ENCODE peak calls at places on chromosomes 1 and 21, in nine cellular contexts. F is Peyer's patch, S is psoas muscle, V is lung, L is brain microvascular endothelial cell, O is progenitor cell of endocrine pancreas, Z is AG09319, M is fibroblast of pulmonary artery, R is WTC11. T is an unnamed sample.

GRCh38 chr1:234768569-234769283 is 158.7 kb upstream of the IRF2BP2 start:
- DNase-seq in F (no peak), S (no peak), V (no peak), L (no peak), O (no peak), Z (no peak), M (no peak), R (no peak), T (no peak)

GRCh38 chr1:206663832-206664652 is 20.7 kb upstream of the MAPKAPK2 start:
- DNase-seq in F (peak), S (peak), V (peak), L (peak), O (peak), Z (peak), M (peak), R (peak), T (no peak)

GRCh38 chr1:235187316-235187715 is 26.3 kb upstream of the RBM34 start:
- DNase-seq in F (no peak), S (no peak), V (no peak), L (no peak), O (no peak), Z (no peak), M (no peak), R (no peak), T (no peak)

GRCh38 chr21:45584786-45585185 is 42.5 kb upstream of the SLC19A1 start:
- DNase-seq in F (no peak), S (no peak), V (no peak), L (no peak), O (no peak), Z (no peak), M (no peak), R (no peak), T (no peak)

GRCh38 chr1:12477936-12478611 is 139.9 kb downstream of the DHRS3 start:
- DNase-seq in F (peak), S (peak), V (peak), L (peak), O (no peak), Z (peak), M (peak), R (no peak), T (peak)

GRCh38 chr1:3777078-3777547 is 4.6 kb downstream of the SMIM1 start:
- DNase-seq in F (no peak), S (no peak), V (no peak), L (no peak), O (no peak), Z (no peak), M (no peak), R (no peak), T (no peak)

GRCh38 chr1:24410750-24411149 is 2.8 kb downstream of the STPG1 start:
- DNase-seq in F (no peak), S (no peak), V (peak), L (no peak), O (no peak), Z (no peak), M (no peak), R (no peak), T (no peak)

GRCh38 chr1:153842006-153842471 is 66.8 kb downstream of the SLC27A3 start:
- DNase-seq in F (no peak), S (no peak), V (no peak), L (peak), O (no peak), Z (no peak), M (no peak), R (no peak), T (no peak)

GRCh38 chr21:46116846-46117585 is 19.1 kb downstream of the COL6A2 start:
- DNase-seq in F (no peak), S (peak), V (no peak), L (no peak), O (peak), Z (no peak), M (no peak), R (peak), T (no peak)

GRCh38 chr1:178629549-178630154 is 95.4 kb upstream of the RALGPS2 start:
- DNase-seq in F (no peak), S (no peak), V (no peak), L (no peak), O (no peak), Z (no peak), M (no peak), R (no peak), T (no peak)

GRCh38 chr1:166920561-166921475 is 44.8 kb upstream of the TADA1 start:
- DNase-seq in F (no peak), S (no peak), V (no peak), L (no peak), O (peak), Z (no peak), M (peak), R (peak), T (no peak)

DNA sequence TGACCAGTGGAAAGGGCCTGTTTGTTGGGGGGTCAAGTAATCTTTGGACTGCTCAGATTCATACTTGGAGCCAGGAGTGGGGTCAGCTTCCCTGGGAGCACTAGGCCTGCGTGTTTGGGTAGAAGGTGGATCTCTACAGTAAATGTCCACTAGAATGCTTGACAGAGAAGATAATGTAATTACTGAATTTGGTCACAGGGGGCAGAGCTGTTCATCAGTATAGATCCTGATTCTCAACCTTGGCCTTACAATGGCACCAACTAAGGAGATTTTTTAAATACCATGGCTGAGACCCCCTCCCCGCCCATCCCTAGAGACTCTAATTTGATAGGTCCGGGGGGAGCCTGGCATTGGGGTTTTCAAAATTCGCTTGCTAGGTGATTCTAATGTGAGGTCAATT is 217.5 kb upstream of the PLXNA2 start:
- DNase-seq in F (no peak), S (no peak), V (no peak), L (no peak), O (no peak), Z (no peak), M (no peak), R (no peak), T (no peak)
- TF ChIP-seq CTCF in F (no peak), S (no peak), V (no peak), L (no peak), O (peak), Z (peak), M (peak), R (peak), T (peak)

GRCh38 chr1:30467101-30467500 is 256.3 kb downstream of the MATN1 start:
- DNase-seq in F (no peak), S (peak), V (no peak), L (no peak), O (no peak), Z (no peak), M (no peak), R (no peak), T (no peak)
- TF ChIP-seq CTCF in F (no peak), S (no peak), V (no peak), L (no peak), O (no peak), Z (no peak), M (no peak), R (no peak), T (no peak)

DNA sequence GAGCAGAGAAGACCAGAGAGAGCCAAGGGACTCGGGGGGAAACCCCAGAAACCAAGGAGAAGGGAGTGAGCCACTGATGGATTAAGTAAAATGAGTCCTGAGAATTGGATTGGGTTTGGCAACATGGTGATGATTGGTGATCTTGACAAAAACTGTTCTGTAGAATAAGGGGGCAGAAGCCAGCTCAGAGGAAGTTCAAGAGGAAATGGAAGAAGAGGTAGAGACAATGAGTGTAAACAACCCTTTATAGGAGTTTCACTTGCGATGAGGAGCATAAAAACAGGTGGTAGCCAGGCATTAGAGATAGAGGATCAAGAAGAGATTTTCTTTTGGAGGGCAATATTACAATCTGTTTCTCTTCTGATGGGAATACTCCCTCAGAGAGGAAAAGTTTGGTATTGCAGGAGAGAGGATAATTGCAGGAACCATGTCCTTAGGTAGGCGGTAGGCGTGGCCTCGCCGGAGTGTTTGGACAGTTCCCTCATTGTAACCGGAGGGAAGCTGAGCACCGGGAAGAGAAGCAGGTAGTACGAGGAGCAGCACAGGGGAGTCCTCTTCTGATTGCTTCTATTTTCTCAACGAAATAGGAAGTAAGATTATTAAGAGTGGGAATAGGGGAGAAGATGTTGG is 68.4 kb upstream of the TENT5C start:
- DNase-seq in F (no peak), S (no peak), V (peak), L (no peak), O (no peak), Z (no peak), M (no peak), R (peak), T (no peak)
- TF ChIP-seq CTCF in F (peak), S (no peak), V (no peak), L (no peak), O (peak), Z (no peak), M (no peak), R (no peak), T (no peak)

DNA sequence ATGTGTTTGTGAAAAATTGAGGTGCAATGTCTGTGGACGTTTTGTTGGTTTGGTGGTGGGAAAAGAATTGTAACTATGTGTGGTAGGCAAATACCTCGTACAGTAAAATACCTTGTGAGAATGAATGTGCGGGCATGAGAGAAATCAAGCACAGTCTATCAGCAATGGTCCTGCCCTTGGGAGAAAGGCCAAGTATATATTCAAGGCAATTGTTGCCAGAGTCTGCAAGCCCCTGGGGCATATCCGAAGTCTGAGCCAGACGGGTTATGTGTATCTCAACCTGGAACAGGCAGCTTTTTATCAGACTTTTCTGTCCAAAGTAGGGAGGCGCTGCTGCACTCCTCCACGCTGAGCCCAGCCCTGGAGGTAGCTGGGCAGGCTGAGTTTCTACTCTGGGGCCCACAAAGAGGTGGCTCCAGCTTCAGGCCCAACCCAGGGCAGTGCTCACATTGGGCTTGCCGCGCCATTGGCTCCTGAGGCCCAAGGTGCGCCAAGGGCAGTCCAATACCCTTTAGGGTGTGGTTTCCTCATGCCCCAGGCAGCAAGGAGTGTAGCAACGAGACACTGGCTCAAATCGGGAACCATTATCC is 9.4 kb upstream of the GNL2 start:
- DNase-seq in F (no peak), S (no peak), V (no peak), L (no peak), O (no peak), Z (no peak), M (no peak), R (no peak), T (no peak)
- TF ChIP-seq CTCF in F (no peak), S (no peak), V (no peak), L (no peak), O (no peak), Z (no peak), M (no peak), R (no peak), T (no peak)

GRCh38 chr1:223833948-223834347 is 11.8 kb downstream of the TP53BP2 start:
- DNase-seq in F (no peak), S (no peak), V (no peak), L (no peak), O (no peak), Z (no peak), M (no peak), R (no peak), T (no peak)

GRCh38 chr1:223829678-223830077 is 16.1 kb downstream of the TP53BP2 start:
- DNase-seq in F (no peak), S (no peak), V (no peak), L (no peak), O (no peak), Z (no peak), M (no peak), R (no peak), T (no peak)

GRCh38 chr1:223834660-223835263 is 11.0 kb downstream of the TP53BP2 start:
- DNase-seq in F (no peak), S (no peak), V (no peak), L (peak), O (no peak), Z (no peak), M (peak), R (no peak), T (no peak)

GRCh38 chr1:223832637-223832943 is 13.2 kb downstream of the TP53BP2 start:
- DNase-seq in F (peak), S (no peak), V (no peak), L (no peak), O (no peak), Z (no peak), M (no peak), R (no peak), T (no peak)

DNA sequence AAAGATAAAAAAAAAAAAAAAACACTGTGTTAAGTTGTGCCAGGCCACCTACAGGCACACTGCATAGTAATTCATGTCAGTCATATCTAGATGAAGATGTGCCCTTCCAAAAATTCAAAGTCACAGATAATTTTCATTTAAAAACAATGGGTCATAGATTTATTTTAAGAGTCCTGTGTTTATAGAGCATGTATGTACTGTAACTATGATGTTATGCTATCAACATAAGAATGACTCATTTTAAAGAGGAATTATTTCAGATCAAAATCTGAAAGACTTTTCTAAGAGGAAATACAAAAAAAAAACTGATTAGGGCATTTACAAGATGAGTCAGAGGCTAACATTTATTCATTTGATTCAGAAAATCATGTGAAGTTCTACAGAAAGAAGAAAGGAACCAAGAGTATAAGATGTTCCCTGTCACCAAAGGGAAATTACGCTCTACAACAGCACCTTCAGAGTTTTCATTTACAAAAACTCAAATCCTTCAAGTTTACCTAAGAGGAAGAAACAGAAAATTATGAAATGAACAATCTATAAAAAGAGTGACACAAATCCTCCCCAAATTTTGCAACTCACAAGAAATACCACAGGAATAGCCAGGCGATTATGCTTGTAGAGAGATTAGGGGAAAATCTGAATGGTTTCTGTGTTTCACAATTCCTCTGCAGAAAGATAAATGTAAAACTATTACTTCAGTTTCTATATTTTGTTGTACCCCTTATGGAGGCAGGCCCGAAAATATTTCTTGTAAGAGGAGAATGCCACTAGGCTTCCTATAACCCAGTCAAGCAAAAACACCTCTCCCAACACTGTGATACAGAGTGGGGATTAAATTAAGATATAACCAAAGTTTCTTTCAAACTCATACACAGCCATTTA is 13.8 kb downstream of the TP53BP2 start:
- DNase-seq in F (no peak), S (no peak), V (no peak), L (no peak), O (no peak), Z (no peak), M (peak), R (no peak), T (no peak)
- TF ChIP-seq CTCF in F (no peak), S (peak), V (no peak), L (no peak), O (no peak), Z (no peak), M (no peak), R (no peak), T (no peak)

DNA sequence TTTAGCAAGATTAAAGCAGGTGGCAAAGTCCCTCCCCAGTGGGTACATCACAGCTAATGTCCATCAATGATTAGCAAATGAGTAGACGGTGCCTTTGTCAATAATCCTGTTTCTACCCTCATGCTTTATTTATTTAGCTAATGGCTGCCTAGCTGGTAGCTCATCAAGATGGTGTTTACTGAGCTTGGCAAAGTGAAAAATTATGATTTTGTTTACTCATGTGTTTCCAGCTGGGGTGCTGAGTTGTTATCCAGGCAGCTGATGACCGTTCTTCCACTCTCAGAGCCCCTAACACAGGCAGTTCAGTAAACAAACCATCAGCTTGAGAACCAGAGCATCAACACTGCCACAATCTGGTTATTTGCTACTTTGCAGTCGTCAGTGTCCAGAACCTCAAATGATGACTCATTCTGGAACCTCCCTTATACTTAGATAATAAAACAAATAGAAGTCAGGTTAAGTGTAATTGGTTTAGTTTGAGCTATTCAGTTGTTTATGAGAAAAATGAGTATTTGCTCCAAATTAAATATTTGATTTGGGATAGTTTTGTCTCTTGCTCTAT is 163.9 kb downstream of the ST6GALNAC5 start:
- DNase-seq in F (no peak), S (no peak), V (no peak), L (peak), O (no peak), Z (peak), M (peak), R (no peak), T (peak)
- TF ChIP-seq CTCF in F (no peak), S (no peak), V (no peak), L (peak), O (no peak), Z (no peak), M (no peak), R (no peak), T (no peak)

DNA sequence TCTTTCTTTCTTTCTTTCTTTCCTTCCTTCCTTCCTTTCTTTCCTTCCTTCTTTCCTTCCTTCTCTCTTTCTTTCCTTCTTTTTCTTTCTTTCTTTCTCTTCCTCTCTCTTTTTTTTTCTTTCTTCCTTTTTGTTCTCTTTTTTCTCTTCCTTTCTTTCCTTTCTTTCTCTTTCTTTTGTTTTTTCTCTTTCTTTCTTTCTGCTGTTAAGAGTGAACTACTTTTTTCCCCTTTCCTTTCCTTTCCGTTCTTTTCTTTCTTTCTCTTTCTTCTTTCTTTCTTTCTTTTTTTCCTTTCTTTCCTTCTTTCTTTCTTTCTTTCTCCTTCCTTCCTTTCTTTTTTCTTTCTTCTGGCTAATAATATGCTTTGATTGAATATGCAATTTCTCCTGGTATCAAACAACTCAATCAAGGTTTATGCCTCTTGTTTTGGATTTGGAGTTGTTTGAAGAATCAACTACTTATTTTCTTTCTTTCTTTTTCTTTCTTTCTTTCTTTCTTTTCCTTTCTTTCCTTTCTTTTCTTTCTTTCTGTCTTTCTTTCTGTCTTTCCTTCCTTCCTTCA is 27.4 kb upstream of the CFHR4 start:
- DNase-seq in F (no peak), S (no peak), V (no peak), L (no peak), O (no peak), Z (no peak), M (no peak), R (no peak), T (no peak)
- TF ChIP-seq CTCF in F (no peak), S (no peak), V (no peak), L (no peak), O (no peak), Z (no peak), M (no peak), R (no peak), T (no peak)

DNA sequence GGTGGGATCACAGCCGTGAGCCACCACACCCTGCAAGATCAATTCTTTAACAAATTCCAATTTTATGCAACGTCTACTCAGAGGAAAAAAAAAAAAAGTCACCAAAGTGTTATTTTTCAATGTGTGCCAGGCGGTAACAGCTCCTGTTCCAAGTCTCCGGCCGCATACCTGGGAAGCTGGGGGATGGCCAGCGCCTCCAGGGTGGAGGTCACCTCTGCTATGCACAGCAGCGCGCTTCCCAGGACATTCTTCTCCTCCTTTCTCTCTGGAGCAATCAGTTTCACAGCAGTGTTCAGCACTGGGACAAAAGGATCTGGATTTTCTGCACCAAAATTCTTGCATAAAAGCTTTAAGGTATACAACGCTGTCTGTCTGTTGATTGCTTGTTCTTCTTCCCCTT is 34.3 kb downstream of the LGALS8 start:
- DNase-seq in F (no peak), S (no peak), V (no peak), L (no peak), O (no peak), Z (no peak), M (no peak), R (no peak), T (no peak)
- TF ChIP-seq CTCF in F (no peak), S (no peak), V (no peak), L (no peak), O (no peak), Z (no peak), M (no peak), R (no peak), T (no peak)

T was measured in HFF-Myc.